ENCODE peak calls at places on chromosomes 4 and X, in eight cellular contexts. Z is adipocyte, T is A549, W is NB4, U is suprapubic skin, N is sigmoid colon, V is colonic mucosa, Q is ovary. K is an unnamed sample.

GRCh38 chr4:123986268-123986798 is 589.7 kb downstream of the SPRY1 start:
- DNase-seq in Z (peak; percentile 90), T (no peak), W (no peak), U (peak; percentile 83), N (peak; percentile 88), V (peak; percentile 25), Q (peak; percentile 44), K (peak; percentile 27)

GRCh38 chr4:71389149-71389840 is 50.5 kb downstream of the SLC4A4 start:
- DNase-seq in Z (peak; percentile 39), T (no peak), W (no peak), U (no peak), N (peak; percentile 65), V (no peak), Q (no peak), K (no peak)

GRCh38 chrX:8049827-8050226 is 121.2 kb downstream of the VCX2 start:
- DNase-seq in Z (no peak), T (no peak), W (no peak), U (no peak), N (no peak), V (no peak), Q (no peak), K (no peak)

GRCh38 chr4:30801876-30802275 is 81.7 kb downstream of the PCDH7 start:
- DNase-seq in Z (no peak), T (no peak), W (no peak), U (no peak), N (no peak), V (no peak), Q (no peak), K (no peak)

GRCh38 chr4:77721073-77721472 is 98.1 kb downstream of the CNOT6L start:
- DNase-seq in Z (no peak), T (no peak), W (no peak), U (no peak), N (no peak), V (no peak), Q (no peak), K (no peak)

GRCh38 chr4:85812776-85813175 is 337.8 kb downstream of the ARHGAP24 start:
- DNase-seq in Z (no peak), T (no peak), W (no peak), U (no peak), N (no peak), V (no peak), Q (no peak), K (no peak)

GRCh38 chrX:367349-367748 is 19.4 kb downstream of the PPP2R3B start:
- DNase-seq in Z (no peak), T (no peak), W (no peak), U (no peak), N (no peak), V (no peak), Q (no peak), K (peak; percentile 52)

GRCh38 chr4:81377231-81377630 is 94.5 kb downstream of the RASGEF1B start:
- DNase-seq in Z (no peak), T (no peak), W (no peak), U (no peak), N (no peak), V (no peak), Q (no peak), K (no peak)

GRCh38 chrX:22686138-22686541 is 313.6 kb upstream of the DDX53 start:
- DNase-seq in Z (peak; percentile 44), T (no peak), W (peak; percentile 4), U (no peak), N (peak; percentile 61), V (no peak), Q (peak; percentile 9), K (peak; percentile 76)

GRCh38 chr4:145881991-145882390 is 56.6 kb downstream of the ZNF827 start:
- DNase-seq in Z (no peak), T (no peak), W (no peak), U (peak; percentile 70), N (no peak), V (peak; percentile 84), Q (no peak), K (no peak)

GRCh38 chrX:281166-281999 is at the start of gene PLCXD1:
- DNase-seq in Z (no peak), T (peak; percentile 85), W (no peak), U (peak; percentile 36), N (peak; percentile 52), V (no peak), Q (peak; percentile 57), K (peak; percentile 96)

DNA sequence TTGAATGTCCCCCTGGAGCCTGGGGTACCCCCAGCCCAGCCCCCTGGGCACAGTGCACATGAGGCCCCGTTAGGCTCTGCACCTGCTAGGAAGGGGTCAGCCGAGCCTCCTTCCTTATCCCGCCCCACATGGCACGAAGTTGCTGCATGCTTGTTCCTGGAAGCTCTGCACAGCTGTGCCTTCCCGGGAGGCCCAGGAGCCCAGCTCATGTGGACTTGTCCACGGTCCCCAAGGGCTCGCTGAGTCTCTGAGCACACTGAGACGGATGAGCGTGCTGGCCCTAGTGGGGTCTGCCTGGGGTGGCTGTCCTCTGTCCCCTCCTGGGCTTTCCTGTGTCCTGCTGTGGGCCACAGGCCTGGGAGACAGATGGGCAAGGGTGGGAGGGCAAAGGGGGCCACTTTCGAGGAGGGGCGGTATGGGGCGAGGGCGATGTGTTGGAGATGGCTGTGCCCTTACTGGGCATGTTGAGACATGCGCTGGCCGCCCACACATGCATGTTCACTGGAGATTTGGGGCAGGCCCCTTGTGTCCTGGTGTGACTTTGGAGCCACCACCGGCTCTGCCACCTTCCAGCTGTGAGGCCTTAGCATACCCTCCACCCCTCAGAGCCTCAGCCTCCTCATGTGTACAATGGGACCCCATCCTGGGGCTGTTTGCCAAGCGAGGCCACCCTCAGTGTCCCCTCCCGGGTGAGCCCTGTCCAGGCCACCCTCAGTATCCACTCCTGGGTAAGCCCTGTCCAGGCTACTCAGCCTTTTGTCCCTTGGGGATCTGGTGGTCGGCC is 237.6 kb downstream of the AFAP1 start:
- DNase-seq in Z (no peak), T (no peak), W (no peak), U (peak; percentile 45), N (no peak), V (no peak), Q (no peak), K (no peak)
- H3K4me3 ChIP-seq in Z (no peak overlapping the region), T (no peak overlapping the region), W (no peak overlapping the region), U (no peak overlapping the region), N (no peak overlapping the region), V (no peak overlapping the region), Q (no peak overlapping the region), K (no peak overlapping the region)

DNA sequence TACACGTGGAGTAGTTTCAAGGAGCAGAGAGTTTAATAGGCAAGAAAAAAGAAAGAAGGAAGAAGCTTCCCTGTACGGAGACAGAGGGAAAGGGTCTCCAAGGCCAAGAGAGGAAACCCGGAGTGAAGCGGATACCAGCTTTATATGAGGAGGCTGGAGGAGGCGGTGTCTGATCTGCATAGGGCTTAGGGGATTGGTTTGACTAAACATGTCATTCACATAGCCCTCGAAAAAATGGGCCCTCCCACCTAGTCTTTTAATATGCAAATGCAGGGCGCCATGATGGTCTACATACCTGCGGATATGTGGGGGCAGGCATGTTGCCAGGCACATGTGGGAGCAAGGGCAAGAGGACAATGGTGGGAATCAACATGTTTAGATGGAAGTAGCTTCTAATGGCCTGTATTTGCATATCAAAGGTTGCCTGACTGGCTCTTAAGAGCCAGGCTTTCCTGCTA is 103.1 kb upstream of the UGT8 start:
- DNase-seq in Z (no peak), T (no peak), W (no peak), U (no peak), N (no peak), V (no peak), Q (no peak), K (no peak)
- H3K4me3 ChIP-seq in Z (no peak overlapping the region), T (no peak overlapping the region), W (no peak overlapping the region), U (no peak overlapping the region), N (no peak overlapping the region), V (no peak overlapping the region), Q (no peak overlapping the region), K (no peak overlapping the region)

GRCh38 chrX:153766871-153767673 is 3.0 kb downstream of the PLXNB3 start:
- DNase-seq in Z (no peak), T (no peak), W (no peak), U (peak; percentile 59), N (peak; percentile 66), V (no peak), Q (no peak), K (peak; percentile 83)

GRCh38 chrX:153764786-153765137 is 713 bp downstream of the PLXNB3 start:
- DNase-seq in Z (no peak), T (no peak), W (no peak), U (no peak), N (peak; percentile 74), V (no peak), Q (no peak), K (peak; percentile 77)

GRCh38 chrX:153766098-153766817 is 2.2 kb downstream of the PLXNB3 start:
- DNase-seq in Z (peak; percentile 74), T (no peak), W (peak; percentile 88), U (peak; percentile 57), N (peak; percentile 77), V (no peak), Q (no peak), K (peak; percentile 98)

GRCh38 chrX:153763989-153764755 is at the start of gene PLXNB3:
- DNase-seq in Z (peak; percentile 84), T (peak; percentile 77), W (peak; percentile 78), U (peak; percentile 85), N (peak; percentile 92), V (peak; percentile 87), Q (peak; percentile 74), K (peak; percentile 98)

DNA sequence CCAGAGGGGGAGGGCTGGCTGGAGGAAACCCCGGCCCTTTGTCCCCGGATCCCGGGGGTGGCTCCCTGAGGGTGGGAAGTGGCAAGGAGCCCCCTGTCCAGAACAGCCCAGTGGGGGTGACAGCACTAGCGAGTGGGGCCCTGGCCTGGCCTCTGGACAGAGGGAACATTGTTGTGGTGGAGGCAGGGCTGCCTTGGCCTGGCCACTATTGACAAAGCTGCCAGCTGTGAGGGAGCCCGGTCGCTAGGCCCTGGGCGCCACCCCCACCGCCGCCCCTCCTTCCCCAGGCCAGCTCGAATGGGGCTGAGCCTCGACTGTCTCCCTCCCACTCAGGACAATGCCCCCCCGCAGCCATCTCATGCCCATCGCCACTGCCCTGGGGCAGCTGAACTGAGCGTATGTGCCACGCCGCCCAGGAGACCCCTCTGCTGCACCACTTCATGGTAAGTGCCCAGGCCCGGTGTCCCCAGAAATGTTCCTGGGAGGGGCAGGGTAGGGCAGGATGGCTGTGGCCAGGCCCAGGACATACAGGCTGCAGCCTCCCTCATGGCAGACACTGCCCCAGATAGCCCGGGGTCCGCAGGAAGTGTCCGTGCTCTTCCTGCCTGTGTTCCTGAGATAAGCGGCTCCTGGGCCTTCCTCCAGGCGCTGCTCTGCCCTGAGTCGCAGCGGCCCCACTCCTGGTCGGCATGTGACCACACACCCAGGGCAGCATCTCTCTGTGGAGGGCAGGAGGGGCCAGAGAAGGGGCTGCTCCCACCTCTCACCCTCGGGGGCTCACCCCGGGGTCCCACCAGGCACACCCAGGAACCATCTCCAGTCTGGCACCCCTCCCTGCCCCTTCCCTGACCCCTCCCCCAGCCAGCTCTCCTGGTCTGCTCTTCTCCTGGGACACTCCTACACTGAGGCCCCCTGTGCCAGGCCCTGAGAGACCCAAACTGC is 1.4 kb downstream of the PLXNB3 start:
- DNase-seq in Z (no peak), T (no peak), W (no peak), U (peak; percentile 68), N (peak; percentile 78), V (no peak), Q (no peak), K (peak; percentile 90)
- H3K4me3 ChIP-seq in Z (peak overlapping the region; percentile 78), T (no peak overlapping the region), W (no peak overlapping the region), U (peak overlapping the region; percentile 16), N (peak overlapping the region; percentile 51), V (no peak overlapping the region), Q (peak overlapping the region; percentile 27), K (peak overlapping the region; percentile 70)

DNA sequence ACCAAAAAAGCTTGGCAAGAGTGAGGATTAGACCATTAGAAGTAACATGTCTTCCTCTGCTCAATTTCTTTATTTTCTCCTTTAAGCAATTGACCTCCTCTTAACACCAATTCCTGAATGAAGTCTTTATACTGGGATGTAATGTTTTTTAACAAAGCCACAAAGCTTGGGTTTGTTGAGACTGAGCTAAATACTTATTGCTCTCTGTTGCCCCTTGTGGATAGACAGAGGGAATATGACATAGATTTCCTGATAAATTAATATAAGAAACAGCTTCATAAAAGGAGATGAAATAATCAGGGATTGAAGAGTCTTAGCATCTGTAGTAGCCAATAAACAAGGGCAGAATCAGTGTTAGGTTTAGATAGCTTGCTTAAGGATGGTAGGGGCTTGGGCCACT is 57.6 kb downstream of the CCDC160 start:
- DNase-seq in Z (peak; percentile 8), T (no peak), W (peak; percentile 1), U (no peak), N (no peak), V (no peak), Q (no peak), K (no peak)
- H3K4me3 ChIP-seq in Z (no peak overlapping the region), T (no peak overlapping the region), W (no peak overlapping the region), U (no peak overlapping the region), N (no peak overlapping the region), V (no peak overlapping the region), Q (no peak overlapping the region), K (no peak overlapping the region)